ENCODE peak calls at places on chromosomes 2 and 18, in six cellular contexts. I, H, K, W, P and L are unnamed samples.

GRCh38 chr18:61203151-61203550 is 130.1 kb upstream of the CDH20 start:
- DNase-seq in I (no peak), H (no peak), K (no peak), W (no peak), P (no peak), L (no peak)

GRCh38 chr2:40658917-40659316 is 207.0 kb upstream of the SLC8A1 start:
- DNase-seq in I (no peak), H (peak; percentile 40), K (peak; percentile 10), W (no peak), P (no peak), L (no peak)

GRCh38 chr2:216354236-216354788 is 18.0 kb downstream of the MARCHF4 start:
- DNase-seq in I (no peak), H (no peak), K (no peak), W (no peak), P (no peak), L (no peak)

GRCh38 chr18:23837591-23837990 is 148.3 kb downstream of the LAMA3 start:
- DNase-seq in I (no peak), H (no peak), K (peak; percentile 59), W (no peak), P (no peak), L (no peak)

GRCh38 chr18:66510357-66511027 is 93.4 kb downstream of the CDH19 start:
- DNase-seq in I (no peak), H (no peak), K (no peak), W (no peak), P (no peak), L (no peak)

GRCh38 chr2:209472871-209473270 is 49.0 kb downstream of the MAP2 start:
- DNase-seq in I (no peak), H (no peak), K (no peak), W (no peak), P (no peak), L (no peak)

GRCh38 chr2:64461271-64462058 is 7.5 kb downstream of the LGALSL start:
- DNase-seq in I (no peak), H (no peak), K (no peak), W (no peak), P (no peak), L (no peak)

GRCh38 chr2:209476367-209477191 is 52.7 kb downstream of the MAP2 start:
- DNase-seq in I (peak; percentile 70), H (no peak), K (no peak), W (no peak), P (no peak), L (no peak)

GRCh38 chr2:129936334-129936934 is 43.0 kb upstream of the RAB6C start:
- DNase-seq in I (no peak), H (no peak), K (peak; percentile 39), W (no peak), P (no peak), L (no peak)

GRCh38 chr2:27809761-27810241 is 38.3 kb downstream of the MRPL33 start:
- DNase-seq in I (no peak), H (no peak), K (peak; percentile 24), W (no peak), P (no peak), L (no peak)

GRCh38 chr2:206585335-206585734 is 57.0 kb upstream of the FAM237A start:
- DNase-seq in I (no peak), H (no peak), K (no peak), W (no peak), P (no peak), L (no peak)

GRCh38 chr2:120568089-120568974 is 167.3 kb upstream of the GLI2 start:
- DNase-seq in I (no peak), H (no peak), K (no peak), W (no peak), P (no peak), L (no peak)

GRCh38 chr2:136118819-136119716 is 1.1 kb upstream of the CXCR4 start:
- DNase-seq in I (peak; percentile 69), H (peak; percentile 23), K (no peak), W (peak; percentile 78), P (no peak), L (peak; percentile 95)

GRCh38 chr2:9226458-9227380 is 20.1 kb downstream of the ASAP2 start:
- DNase-seq in I (no peak), H (no peak), K (no peak), W (no peak), P (no peak), L (peak; percentile 22)

GRCh38 chr2:127700527-127701192 is 637 bp upstream of the SFT2D3 start:
- DNase-seq in I (peak; percentile 82), H (peak; percentile 37), K (peak; percentile 28), W (no peak), P (peak; percentile 93), L (peak; percentile 84)

GRCh38 chr2:134774786-134775641 is 56.2 kb upstream of the TMEM163 start:
- DNase-seq in I (no peak), H (peak; percentile 62), K (peak; percentile 52), W (no peak), P (no peak), L (no peak)

GRCh38 chr2:108565778-108566375 is 31.6 kb downstream of the LIMS1 start:
- DNase-seq in I (no peak), H (no peak), K (no peak), W (no peak), P (no peak), L (no peak)

GRCh38 chr2:158841839-158842238 is 46.7 kb downstream of the DAPL1 start:
- DNase-seq in I (no peak), H (no peak), K (no peak), W (no peak), P (no peak), L (no peak)

GRCh38 chr2:27071990-27072830 is 756 bp upstream of the OST4 start:
- DNase-seq in I (peak; percentile 98), H (no peak), K (no peak), W (no peak), P (no peak), L (no peak)

GRCh38 chr18:54150226-54150625 is 74.2 kb downstream of the MBD2 start:
- DNase-seq in I (no peak), H (no peak), K (no peak), W (no peak), P (no peak), L (no peak)

GRCh38 chr18:54147439-54147838 is 77.0 kb downstream of the MBD2 start:
- DNase-seq in I (no peak), H (no peak), K (no peak), W (no peak), P (peak; percentile 75), L (no peak)

GRCh38 chr18:54148151-54148550 is 76.3 kb downstream of the MBD2 start:
- DNase-seq in I (no peak), H (no peak), K (no peak), W (no peak), P (no peak), L (no peak)

GRCh38 chr18:54149078-54149697 is 75.3 kb downstream of the MBD2 start:
- DNase-seq in I (no peak), H (no peak), K (peak; percentile 82), W (no peak), P (peak; percentile 69), L (peak; percentile 44)

DNA sequence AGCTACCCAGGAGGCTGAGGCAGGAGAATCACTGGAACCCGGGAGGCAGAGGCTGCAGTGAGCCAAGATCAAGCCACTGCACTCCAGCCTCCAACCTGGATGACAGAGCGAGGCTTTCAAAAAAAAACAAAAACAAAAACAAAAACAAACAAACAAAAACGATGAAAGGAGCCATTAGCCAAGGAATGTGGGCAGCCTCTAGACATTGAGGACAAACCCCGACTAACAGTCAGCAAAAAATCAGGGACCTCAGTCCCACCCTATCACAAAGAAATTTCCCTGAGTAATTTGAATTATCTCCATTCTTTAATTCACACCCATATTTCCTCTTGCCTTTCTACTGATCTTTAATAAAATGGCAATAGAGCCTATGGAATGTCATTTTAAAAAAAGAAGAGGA is 75.8 kb downstream of the MBD2 start:
- DNase-seq in I (no peak), H (no peak), K (no peak), W (no peak), P (no peak), L (no peak)
- H3K27ac ChIP-seq in I (peak overlapping the region; percentile 61), H (no peak overlapping the region), K (peak overlapping the region; percentile 95), W (peak overlapping the region; percentile 15), P (peak overlapping the region; percentile 86), L (peak overlapping the region; percentile 50)

DNA sequence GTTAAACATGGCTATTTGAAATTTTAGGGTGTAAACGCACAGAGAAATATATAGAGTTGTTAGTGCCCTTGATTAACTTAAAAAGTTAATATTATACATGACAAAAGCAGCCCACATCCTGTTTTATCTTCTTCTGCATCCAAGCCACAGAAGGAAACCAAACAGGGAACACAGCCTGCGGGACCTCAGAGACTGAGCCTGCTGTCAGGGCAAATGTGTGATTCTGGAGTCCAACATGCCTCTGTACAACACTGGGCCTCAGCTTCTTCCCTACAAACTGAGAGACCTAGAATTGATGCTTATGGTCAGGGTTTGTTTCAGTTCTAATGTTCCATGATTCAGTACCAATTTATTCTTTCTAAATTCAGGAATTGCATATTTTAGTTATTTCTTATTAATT is 404.7 kb downstream of the FBXO15 start:
- DNase-seq in I (no peak), H (no peak), K (no peak), W (no peak), P (no peak), L (no peak)
- H3K27ac ChIP-seq in I (no peak overlapping the region), H (no peak overlapping the region), K (no peak overlapping the region), W (no peak overlapping the region), P (no peak overlapping the region), L (no peak overlapping the region)

DNA sequence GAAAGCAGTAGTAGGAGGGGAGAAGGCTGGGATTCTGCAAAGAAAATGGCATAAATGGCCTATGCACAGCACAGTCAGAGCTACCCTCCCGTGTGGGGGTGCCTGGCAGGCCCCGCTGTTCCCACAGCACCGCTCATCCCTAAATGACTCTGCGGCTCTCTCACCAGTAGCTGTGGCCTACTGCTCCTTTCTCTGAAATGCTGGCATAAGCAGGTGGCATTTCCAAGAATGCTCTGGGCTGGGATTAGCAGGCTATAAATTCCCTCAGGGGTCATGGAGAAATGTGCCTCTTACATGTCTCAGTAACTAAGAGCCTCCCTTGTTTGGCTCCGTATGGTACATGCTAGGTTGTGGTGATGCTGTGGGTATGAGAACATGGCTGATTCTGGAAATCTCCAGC is 80.4 kb upstream of the GATA6 start:
- DNase-seq in I (no peak), H (no peak), K (no peak), W (no peak), P (no peak), L (no peak)
- H3K27ac ChIP-seq in I (no peak overlapping the region), H (no peak overlapping the region), K (no peak overlapping the region), W (no peak overlapping the region), P (no peak overlapping the region), L (no peak overlapping the region)

GRCh38 chr2:233922471-233922870 is 5.3 kb downstream of the TRPM8 start:
- DNase-seq in I (no peak), H (no peak), K (no peak), W (no peak), P (no peak), L (no peak)

GRCh38 chr2:233917146-233917545 is at the start of gene TRPM8:
- DNase-seq in I (no peak), H (peak; percentile 71), K (no peak), W (no peak), P (no peak), L (no peak)

GRCh38 chr2:233915133-233915532 is 2.0 kb upstream of the TRPM8 start:
- DNase-seq in I (no peak), H (no peak), K (peak; percentile 38), W (no peak), P (no peak), L (no peak)

GRCh38 chr2:233919319-233919718 is 2.1 kb downstream of the TRPM8 start:
- DNase-seq in I (no peak), H (no peak), K (no peak), W (no peak), P (no peak), L (no peak)

DNA sequence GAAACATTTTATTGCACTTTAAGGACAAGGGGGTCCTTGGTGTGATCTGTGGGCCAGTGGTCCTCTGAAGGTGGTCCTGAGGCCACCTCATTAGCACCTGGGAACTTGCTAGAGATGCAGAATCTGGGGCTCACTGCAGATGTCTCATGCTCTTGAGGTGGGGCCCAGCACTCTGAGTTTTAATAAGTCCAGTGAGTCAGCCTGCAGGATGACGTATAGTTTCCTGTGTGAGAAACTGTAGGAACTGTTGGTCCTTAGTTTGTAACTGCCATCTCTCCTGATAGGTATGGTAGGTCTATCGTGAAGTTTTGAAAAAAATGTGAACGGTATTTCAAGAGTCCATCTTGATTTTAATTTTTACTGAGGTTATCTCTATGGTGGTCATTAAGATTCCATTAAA is 2.8 kb downstream of the TRPM8 start:
- DNase-seq in I (no peak), H (no peak), K (peak; percentile 35), W (no peak), P (no peak), L (no peak)
- H3K27ac ChIP-seq in I (no peak overlapping the region), H (no peak overlapping the region), K (no peak overlapping the region), W (no peak overlapping the region), P (no peak overlapping the region), L (no peak overlapping the region)